ENCODE peak calls at places on chromosomes 13 and 19, in four cellular contexts. F is stimulated activated CD8-positive, alpha-beta memory T cell treated with anti-CD3 and anti-CD28 coated beads, Interleukin-12 subunit alpha, Interleukin-12 subunit beta, amount 100 ng/mL, for 4 hours; D is activated T-helper 1 cell treated with anti-CD3 and anti-CD28 coated beads, Interleukin-12 subunit alpha, Interleukin-12 subunit beta, Interleukin-2, Interleukin-4 antibody, amounts not matched to agents 30 ng/mL and 10 ng/mL and 1 ng/mL, durations not matched to agents 14 hours and 24 hours and 36 hours; V is AG20443. J is an unnamed sample.

GRCh38 chr13:32347651-32348050 is 32.3 kb downstream of the BRCA2 start:
- DNase-seq in F (no peak), D (no peak), V (no peak), J (no peak)

GRCh38 chr19:13342672-13343071 is 163.6 kb downstream of the CACNA1A start:
- DNase-seq in F (no peak), V (no peak), D (no peak), J (no peak)

GRCh38 chr19:2847507-2847906 is 6.2 kb downstream of the ZNF555 start:
- DNase-seq in V (no peak), D (no peak), F (no peak), J (no peak)

GRCh38 chr19:814108-815078 is 7.4 kb downstream of the PLPPR3 start:
- DNase-seq in V (no peak), F (no peak), D (no peak), J (no peak)

GRCh38 chr13:109154146-109154545 is 524.7 kb downstream of the MYO16 start:
- DNase-seq in F (no peak), D (no peak), V (no peak), J (no peak)

GRCh38 chr13:111422352-111422751 is 101.9 kb downstream of the TEX29 start:
- DNase-seq in V (no peak), F (no peak), D (no peak), J (no peak)

GRCh38 chr13:89726690-89727435 is 1620.6 kb upstream of the MIR17HG start:
- DNase-seq in F (no peak), V (no peak), D (no peak), J (no peak)

GRCh38 chr13:101706651-101707050 is 254.2 kb downstream of the ITGBL1 start:
- DNase-seq in D (no peak), V (peak), F (no peak), J (no peak)

GRCh38 chr13:78657699-78658629 is 991 bp downstream of the OBI1 start:
- DNase-seq in F (no peak), V (peak), D (no peak), J (no peak)

GRCh38 chr19:6731822-6732221 is 5.6 kb downstream of the GPR108 start:
- DNase-seq in F (no peak), V (no peak), D (no peak), J (no peak)

GRCh38 chr19:29545866-29546582 is 20.2 kb downstream of the VSTM2B start:
- DNase-seq in F (no peak), D (no peak), V (no peak), J (no peak)

GRCh38 chr19:13920940-13921744 is 15.1 kb downstream of the CC2D1A start:
- DNase-seq in F (no peak), D (no peak), V (peak), J (peak)

GRCh38 chr13:110393761-110394160 is 86.7 kb downstream of the COL4A2 start:
- DNase-seq in V (no peak), D (no peak), F (no peak), J (no peak)

GRCh38 chr13:46668906-46669525 is 116.0 kb downstream of the LRCH1 start:
- DNase-seq in D (no peak), F (no peak), V (no peak), J (no peak)

GRCh38 chr13:60431108-60431700 is 34.2 kb downstream of the TDRD3 start:
- DNase-seq in F (no peak), V (peak), D (no peak), J (no peak)

GRCh38 chr19:5891938-5892771 is 11.4 kb downstream of the NDUFA11 start:
- DNase-seq in F (no peak), D (no peak), V (peak), J (no peak)

GRCh38 chr19:13937479-13938360 is 497 bp downstream of the PODNL1 start:
- DNase-seq in F (no peak), D (no peak), V (peak), J (no peak)

GRCh38 chr13:39952244-39953233 is 297.1 kb downstream of the COG6 start:
- DNase-seq in D (no peak), V (no peak), F (no peak), J (no peak)

GRCh38 chr19:47230122-47230920 is 678 bp downstream of the BBC3 start:
- DNase-seq in D (peak), V (peak), F (peak), J (peak)

GRCh38 chr13:35855531-35856019 is 275.6 kb downstream of the DCLK1 start:
- DNase-seq in V (peak), F (no peak), D (no peak), J (peak)

GRCh38 chr13:79861731-79862130 is 380.8 kb downstream of the NDFIP2 start:
- DNase-seq in V (no peak), D (no peak), F (no peak), J (no peak)

GRCh38 chr13:113903912-113904311 is 40.0 kb upstream of the GAS6 start:
- DNase-seq in V (no peak), D (no peak), F (no peak), J (no peak)

J was measured in stimulated activated naive CD8-positive, alpha-beta T cell treated with anti-CD3 and anti-CD28 coated beads, Interleukin-15, amount 100 ng/mL, for 72 hours.